ENCODE peak calls at places on chromosomes 3 and 15, in ten cellular contexts. One of them, this sample, is unnamed.

GRCh38 chr3:46896386-46896785 is 18.9 kb downstream of the PTH1R start:
- DNase-seq in sigmoid colon: no peak
- DNase-seq in H1: no peak
- DNase-seq in K562: no peak
- DNase-seq in upper lobe of left lung: peak; percentile 55
- DNase-seq in transverse colon: no peak
- DNase-seq in stomach: no peak
- DNase-seq in SK-N-SH: no peak
- DNase-seq in GM12878: no peak
- DNase-seq in HepG2: no peak
- DNase-seq in this sample: no peak

GRCh38 chr15:58443291-58443690 is 11.5 kb downstream of the LIPC start:
- DNase-seq in sigmoid colon: no peak
- DNase-seq in H1: no peak
- DNase-seq in K562: no peak
- DNase-seq in upper lobe of left lung: no peak
- DNase-seq in transverse colon: no peak
- DNase-seq in stomach: no peak
- DNase-seq in SK-N-SH: no peak
- DNase-seq in GM12878: no peak
- DNase-seq in HepG2: no peak
- DNase-seq in this sample: no peak

GRCh38 chr15:58332676-58333400 is 99.0 kb upstream of the LIPC start:
- DNase-seq in sigmoid colon: no peak
- DNase-seq in H1: no peak
- DNase-seq in K562: peak; percentile 36
- DNase-seq in upper lobe of left lung: no peak
- DNase-seq in transverse colon: no peak
- DNase-seq in stomach: no peak
- DNase-seq in SK-N-SH: no peak
- DNase-seq in GM12878: no peak
- DNase-seq in HepG2: peak; percentile 77
- DNase-seq in this sample: no peak

GRCh38 chr3:37662708-37663107 is 199.0 kb upstream of the CTDSPL start:
- DNase-seq in sigmoid colon: no peak
- DNase-seq in H1: no peak
- DNase-seq in K562: no peak
- DNase-seq in upper lobe of left lung: no peak
- DNase-seq in transverse colon: no peak
- DNase-seq in stomach: no peak
- DNase-seq in SK-N-SH: no peak
- DNase-seq in GM12878: no peak
- DNase-seq in HepG2: no peak
- DNase-seq in this sample: no peak

GRCh38 chr15:36501063-36501678 is 78.3 kb upstream of the CDIN1 start:
- DNase-seq in sigmoid colon: no peak
- DNase-seq in H1: no peak
- DNase-seq in K562: peak; percentile 11
- DNase-seq in upper lobe of left lung: no peak
- DNase-seq in transverse colon: no peak
- DNase-seq in stomach: no peak
- DNase-seq in SK-N-SH: peak; percentile 57
- DNase-seq in GM12878: peak; percentile 19
- DNase-seq in HepG2: peak; percentile 74
- DNase-seq in this sample: no peak

GRCh38 chr15:33160054-33160453 is 34.5 kb downstream of the FMN1 start:
- DNase-seq in sigmoid colon: no peak
- DNase-seq in H1: no peak
- DNase-seq in K562: no peak
- DNase-seq in upper lobe of left lung: no peak
- DNase-seq in transverse colon: no peak
- DNase-seq in stomach: no peak
- DNase-seq in SK-N-SH: peak; percentile 34
- DNase-seq in GM12878: no peak
- DNase-seq in HepG2: no peak
- DNase-seq in this sample: no peak

GRCh38 chr3:33218446-33219174 is at the start of gene SUSD5:
- DNase-seq in sigmoid colon: no peak
- DNase-seq in H1: peak; percentile 15
- DNase-seq in K562: no peak
- DNase-seq in upper lobe of left lung: peak; percentile 87
- DNase-seq in transverse colon: no peak
- DNase-seq in stomach: no peak
- DNase-seq in SK-N-SH: peak; percentile 75
- DNase-seq in GM12878: no peak
- DNase-seq in HepG2: no peak
- DNase-seq in this sample: no peak

GRCh38 chr15:40769310-40770146 is at the start of gene C15orf62:
- DNase-seq in sigmoid colon: no peak
- DNase-seq in H1: no peak
- DNase-seq in K562: no peak
- DNase-seq in upper lobe of left lung: peak; percentile 78
- DNase-seq in transverse colon: peak; percentile 66
- DNase-seq in stomach: peak; percentile 73
- DNase-seq in SK-N-SH: peak; percentile 75
- DNase-seq in GM12878: peak; percentile 53
- DNase-seq in HepG2: no peak
- DNase-seq in this sample: no peak

DNA sequence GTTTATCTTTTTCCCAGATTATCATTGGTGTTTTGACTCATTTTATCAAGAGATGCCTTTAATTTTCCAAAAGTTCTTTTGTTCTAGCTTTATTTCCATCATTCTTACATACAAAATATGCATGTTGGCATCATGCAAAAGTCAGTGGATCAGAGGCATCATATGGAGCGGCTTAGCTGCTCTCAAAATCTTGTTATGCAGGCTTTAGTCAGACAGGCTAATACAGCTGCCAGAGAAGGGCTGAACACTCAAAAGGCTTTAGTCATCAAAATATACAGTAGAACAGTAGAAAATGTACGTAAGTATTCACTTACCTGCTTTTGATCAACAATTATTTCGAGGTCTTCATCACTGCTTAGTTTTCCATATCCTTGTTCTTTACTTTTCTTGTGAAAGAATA is 65.5 kb downstream of the PEX5L start:
- DNase-seq in sigmoid colon: no peak
- DNase-seq in H1: no peak
- DNase-seq in K562: no peak
- DNase-seq in upper lobe of left lung: no peak
- DNase-seq in transverse colon: no peak
- DNase-seq in stomach: no peak
- DNase-seq in SK-N-SH: no peak
- DNase-seq in GM12878: no peak
- DNase-seq in HepG2: no peak
- DNase-seq in this sample: no peak
- TF ChIP-seq EP300 in sigmoid colon: no peak
- TF ChIP-seq EP300 in H1: no peak
- TF ChIP-seq EP300 in K562: no peak
- TF ChIP-seq EP300 in upper lobe of left lung: no peak
- TF ChIP-seq EP300 in transverse colon: no peak
- TF ChIP-seq EP300 in stomach: no peak
- TF ChIP-seq EP300 in SK-N-SH: no peak
- TF ChIP-seq EP300 in GM12878: no peak
- TF ChIP-seq EP300 in HepG2: no peak
- TF ChIP-seq EP300 in this sample: no peak

GRCh38 chr3:14158370-14158769 is 20.0 kb downstream of the XPC start:
- DNase-seq in sigmoid colon: no peak
- DNase-seq in H1: no peak
- DNase-seq in K562: no peak
- DNase-seq in upper lobe of left lung: no peak
- DNase-seq in transverse colon: no peak
- DNase-seq in stomach: no peak
- DNase-seq in SK-N-SH: no peak
- DNase-seq in GM12878: no peak
- DNase-seq in HepG2: no peak
- DNase-seq in this sample: no peak

GRCh38 chr3:14159426-14159825 is 19.0 kb downstream of the XPC start:
- DNase-seq in sigmoid colon: no peak
- DNase-seq in H1: no peak
- DNase-seq in K562: no peak
- DNase-seq in upper lobe of left lung: no peak
- DNase-seq in transverse colon: no peak
- DNase-seq in stomach: no peak
- DNase-seq in SK-N-SH: no peak
- DNase-seq in GM12878: no peak
- DNase-seq in HepG2: no peak
- DNase-seq in this sample: no peak

GRCh38 chr3:14161282-14161681 is 17.1 kb downstream of the XPC start:
- DNase-seq in sigmoid colon: no peak
- DNase-seq in H1: no peak
- DNase-seq in K562: no peak
- DNase-seq in upper lobe of left lung: no peak
- DNase-seq in transverse colon: no peak
- DNase-seq in stomach: no peak
- DNase-seq in SK-N-SH: no peak
- DNase-seq in GM12878: no peak
- DNase-seq in HepG2: no peak
- DNase-seq in this sample: no peak

GRCh38 chr3:14157951-14158350 is 20.4 kb downstream of the XPC start:
- DNase-seq in sigmoid colon: no peak
- DNase-seq in H1: no peak
- DNase-seq in K562: no peak
- DNase-seq in upper lobe of left lung: no peak
- DNase-seq in transverse colon: no peak
- DNase-seq in stomach: no peak
- DNase-seq in SK-N-SH: no peak
- DNase-seq in GM12878: no peak
- DNase-seq in HepG2: no peak
- DNase-seq in this sample: no peak

GRCh38 chr3:14162178-14162577 is 16.2 kb downstream of the XPC start:
- DNase-seq in sigmoid colon: no peak
- DNase-seq in H1: no peak
- DNase-seq in K562: no peak
- DNase-seq in upper lobe of left lung: no peak
- DNase-seq in transverse colon: no peak
- DNase-seq in stomach: no peak
- DNase-seq in SK-N-SH: no peak
- DNase-seq in GM12878: no peak
- DNase-seq in HepG2: no peak
- DNase-seq in this sample: no peak
- TF ChIP-seq POLR2AphosphoS5 in sigmoid colon: no peak
- TF ChIP-seq POLR2AphosphoS5 in H1: no peak
- TF ChIP-seq POLR2AphosphoS5 in K562: no peak
- TF ChIP-seq POLR2AphosphoS5 in upper lobe of left lung: no peak
- TF ChIP-seq POLR2AphosphoS5 in transverse colon: no peak
- TF ChIP-seq POLR2AphosphoS5 in stomach: no peak
- TF ChIP-seq POLR2AphosphoS5 in SK-N-SH: no peak
- TF ChIP-seq POLR2AphosphoS5 in GM12878: no peak
- TF ChIP-seq POLR2AphosphoS5 in HepG2: no peak
- TF ChIP-seq POLR2AphosphoS5 in this sample: no peak

DNA sequence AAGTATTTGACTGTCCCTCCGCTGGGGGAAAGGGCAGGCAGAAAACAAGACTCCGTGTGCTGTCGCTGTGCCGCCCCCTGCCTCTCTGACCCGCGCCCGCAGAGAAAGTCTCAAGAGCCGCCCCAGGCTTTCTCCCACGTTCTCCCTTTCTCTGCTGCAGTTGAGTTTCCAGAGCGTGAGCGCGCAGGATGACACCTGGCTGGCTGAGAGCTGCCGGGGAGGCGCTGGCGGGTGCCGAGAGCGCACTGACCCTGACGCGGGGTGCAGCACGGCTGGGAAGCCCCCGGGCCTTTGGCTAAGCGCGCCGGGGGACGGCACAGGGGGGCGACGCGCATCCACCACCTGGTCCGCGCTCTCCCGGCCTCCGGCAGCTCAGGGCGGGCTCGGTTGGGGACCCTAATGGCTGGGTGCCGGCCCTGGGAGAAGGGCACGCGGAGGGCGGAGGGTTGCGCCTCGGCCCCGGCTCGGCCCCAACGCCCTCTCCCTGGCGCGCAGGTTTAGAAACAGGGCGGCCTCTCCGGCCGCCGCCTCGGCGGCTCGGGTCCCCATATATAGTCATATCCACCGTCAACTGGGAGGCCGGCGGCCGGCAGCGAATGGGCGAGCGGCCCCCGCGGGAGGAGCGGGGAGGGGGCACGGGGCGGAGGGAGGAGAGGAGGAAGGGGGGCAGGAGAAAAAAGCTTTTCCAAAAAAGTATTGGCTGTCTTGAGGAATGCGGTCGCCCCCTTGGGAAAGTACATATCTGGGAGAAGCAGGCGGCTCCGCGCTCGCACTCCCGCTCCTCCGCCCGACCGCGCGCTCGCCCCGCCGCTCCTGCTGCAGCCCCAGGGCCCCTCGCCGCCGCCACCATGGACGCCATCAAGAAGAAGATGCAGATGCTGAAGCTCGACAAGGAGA is at the start of gene TPM1:
- DNase-seq in sigmoid colon: peak; percentile 97
- DNase-seq in H1: no peak
- DNase-seq in K562: no peak
- DNase-seq in upper lobe of left lung: peak; percentile 93
- DNase-seq in transverse colon: peak; percentile 82
- DNase-seq in stomach: peak; percentile 64
- DNase-seq in SK-N-SH: peak; percentile 83
- DNase-seq in GM12878: no peak
- DNase-seq in HepG2: peak; percentile 73
- DNase-seq in this sample: peak; percentile 87
- TF ChIP-seq EP300 in sigmoid colon: no peak
- TF ChIP-seq EP300 in H1: peak; percentile 2
- TF ChIP-seq EP300 in K562: no peak
- TF ChIP-seq EP300 in upper lobe of left lung: no peak
- TF ChIP-seq EP300 in transverse colon: no peak
- TF ChIP-seq EP300 in stomach: no peak
- TF ChIP-seq EP300 in SK-N-SH: peak; percentile 8
- TF ChIP-seq EP300 in GM12878: no peak
- TF ChIP-seq EP300 in HepG2: no peak
- TF ChIP-seq EP300 in this sample: no peak

GRCh38 chr15:65839354-65839901 is 29.9 kb upstream of the RAB11A start:
- DNase-seq in sigmoid colon: no peak
- DNase-seq in H1: no peak
- DNase-seq in K562: peak; percentile 47
- DNase-seq in upper lobe of left lung: no peak
- DNase-seq in transverse colon: no peak
- DNase-seq in stomach: no peak
- DNase-seq in SK-N-SH: no peak
- DNase-seq in GM12878: no peak
- DNase-seq in HepG2: no peak
- DNase-seq in this sample: no peak

GRCh38 chr15:65839985-65840384 is 29.3 kb upstream of the RAB11A start:
- DNase-seq in sigmoid colon: no peak
- DNase-seq in H1: no peak
- DNase-seq in K562: no peak
- DNase-seq in upper lobe of left lung: no peak
- DNase-seq in transverse colon: no peak
- DNase-seq in stomach: no peak
- DNase-seq in SK-N-SH: no peak
- DNase-seq in GM12878: no peak
- DNase-seq in HepG2: peak; percentile 21
- DNase-seq in this sample: no peak

GRCh38 chr15:65836665-65837064 is 32.6 kb upstream of the RAB11A start:
- DNase-seq in sigmoid colon: no peak
- DNase-seq in H1: no peak
- DNase-seq in K562: no peak
- DNase-seq in upper lobe of left lung: no peak
- DNase-seq in transverse colon: no peak
- DNase-seq in stomach: no peak
- DNase-seq in SK-N-SH: no peak
- DNase-seq in GM12878: no peak
- DNase-seq in HepG2: no peak
- DNase-seq in this sample: no peak

GRCh38 chr15:65837301-65838283 is 31.7 kb upstream of the RAB11A start:
- DNase-seq in sigmoid colon: no peak
- DNase-seq in H1: no peak
- DNase-seq in K562: no peak
- DNase-seq in upper lobe of left lung: no peak
- DNase-seq in transverse colon: no peak
- DNase-seq in stomach: no peak
- DNase-seq in SK-N-SH: no peak
- DNase-seq in GM12878: no peak
- DNase-seq in HepG2: no peak
- DNase-seq in this sample: no peak

GRCh38 chr15:65841121-65841930 is 28.0 kb upstream of the RAB11A start:
- DNase-seq in sigmoid colon: no peak
- DNase-seq in H1: no peak
- DNase-seq in K562: no peak
- DNase-seq in upper lobe of left lung: no peak
- DNase-seq in transverse colon: no peak
- DNase-seq in stomach: no peak
- DNase-seq in SK-N-SH: no peak
- DNase-seq in GM12878: no peak
- DNase-seq in HepG2: no peak
- DNase-seq in this sample: no peak
- TF ChIP-seq POLR2AphosphoS5 in sigmoid colon: no peak
- TF ChIP-seq POLR2AphosphoS5 in H1: no peak
- TF ChIP-seq POLR2AphosphoS5 in K562: no peak
- TF ChIP-seq POLR2AphosphoS5 in upper lobe of left lung: no peak
- TF ChIP-seq POLR2AphosphoS5 in transverse colon: no peak
- TF ChIP-seq POLR2AphosphoS5 in stomach: no peak
- TF ChIP-seq POLR2AphosphoS5 in SK-N-SH: no peak
- TF ChIP-seq POLR2AphosphoS5 in GM12878: no peak
- TF ChIP-seq POLR2AphosphoS5 in HepG2: no peak
- TF ChIP-seq POLR2AphosphoS5 in this sample: no peak

This sample was measured in suprapubic skin.